ENCODE peak calls at places on chromosomes 11 and 22, in six cellular contexts. One of them, this sample, is unnamed.

GRCh38 chr11:64092119-64092760 is 56.5 kb downstream of the FLRT1 start:
- DNase-seq in IMR-90: no peak
- DNase-seq in H9: no peak
- DNase-seq in mesenchymal stem cell: no peak
- DNase-seq in mesendoderm: no peak
- DNase-seq in H1: no peak
- DNase-seq in this sample: no peak

GRCh38 chr11:44766972-44767278 is 40.2 kb downstream of the TSPAN18 start:
- DNase-seq in IMR-90: peak; percentile 34
- DNase-seq in H9: peak; percentile 24
- DNase-seq in mesenchymal stem cell: peak; percentile 94
- DNase-seq in mesendoderm: peak; percentile 67
- DNase-seq in H1: no peak
- DNase-seq in this sample: no peak

GRCh38 chr11:76735218-76735480 is 48.0 kb upstream of the TSKU start:
- DNase-seq in IMR-90: no peak
- DNase-seq in H9: no peak
- DNase-seq in mesenchymal stem cell: no peak
- DNase-seq in mesendoderm: no peak
- DNase-seq in H1: no peak
- DNase-seq in this sample: no peak

GRCh38 chr11:134862168-134862567 is 450.1 kb upstream of the B3GAT1 start:
- DNase-seq in IMR-90: no peak
- DNase-seq in H9: no peak
- DNase-seq in mesenchymal stem cell: no peak
- DNase-seq in mesendoderm: no peak
- DNase-seq in H1: no peak
- DNase-seq in this sample: no peak

GRCh38 chr11:32176223-32176811 is 85.4 kb downstream of the RCN1 start:
- DNase-seq in IMR-90: peak; percentile 76
- DNase-seq in H9: peak; percentile 87
- DNase-seq in mesenchymal stem cell: peak; percentile 80
- DNase-seq in mesendoderm: peak; percentile 91
- DNase-seq in H1: peak; percentile 59
- DNase-seq in this sample: peak; percentile 91

GRCh38 chr11:12531681-12532080 is 142.5 kb upstream of the TEAD1 start:
- DNase-seq in IMR-90: peak; percentile 72
- DNase-seq in H9: no peak
- DNase-seq in mesenchymal stem cell: no peak
- DNase-seq in mesendoderm: no peak
- DNase-seq in H1: no peak
- DNase-seq in this sample: no peak

GRCh38 chr11:99037057-99037456 is 16.3 kb downstream of the CNTN5 start:
- DNase-seq in IMR-90: no peak
- DNase-seq in H9: no peak
- DNase-seq in mesenchymal stem cell: no peak
- DNase-seq in mesendoderm: no peak
- DNase-seq in H1: no peak
- DNase-seq in this sample: no peak

GRCh38 chr11:74465291-74465708 is 2.0 kb downstream of the KCNE3 start:
- DNase-seq in IMR-90: no peak
- DNase-seq in H9: no peak
- DNase-seq in mesenchymal stem cell: no peak
- DNase-seq in mesendoderm: no peak
- DNase-seq in H1: no peak
- DNase-seq in this sample: no peak

GRCh38 chr11:95364324-95365295 is 133.6 kb upstream of the SESN3 start:
- DNase-seq in IMR-90: no peak
- DNase-seq in H9: no peak
- DNase-seq in mesenchymal stem cell: peak; percentile 31
- DNase-seq in mesendoderm: no peak
- DNase-seq in H1: no peak
- DNase-seq in this sample: no peak

GRCh38 chr11:75087319-75088055 is 9.2 kb downstream of the OR2AT4 start:
- DNase-seq in IMR-90: no peak
- DNase-seq in H9: no peak
- DNase-seq in mesenchymal stem cell: peak; percentile 48
- DNase-seq in mesendoderm: no peak
- DNase-seq in H1: no peak
- DNase-seq in this sample: no peak

GRCh38 chr11:97614571-97614970 is 1224.8 kb downstream of the JRKL start:
- DNase-seq in IMR-90: peak; percentile 1
- DNase-seq in H9: no peak
- DNase-seq in mesenchymal stem cell: peak; percentile 22
- DNase-seq in mesendoderm: no peak
- DNase-seq in H1: no peak
- DNase-seq in this sample: no peak

GRCh38 chr11:416757-417621 is 2.2 kb upstream of the SIGIRR start:
- DNase-seq in IMR-90: no peak
- DNase-seq in H9: peak; percentile 89
- DNase-seq in mesenchymal stem cell: peak; percentile 49
- DNase-seq in mesendoderm: peak; percentile 34
- DNase-seq in H1: peak; percentile 50
- DNase-seq in this sample: no peak

GRCh38 chr11:67407700-67408163 is 3.8 kb downstream of the TBC1D10C start:
- DNase-seq in IMR-90: no peak
- DNase-seq in H9: no peak
- DNase-seq in mesenchymal stem cell: no peak
- DNase-seq in mesendoderm: no peak
- DNase-seq in H1: no peak
- DNase-seq in this sample: no peak

GRCh38 chr11:125091877-125092664 is 19.4 kb downstream of the TMEM218 start:
- DNase-seq in IMR-90: no peak
- DNase-seq in H9: no peak
- DNase-seq in mesenchymal stem cell: no peak
- DNase-seq in mesendoderm: no peak
- DNase-seq in H1: no peak
- DNase-seq in this sample: no peak

GRCh38 chr11:81987829-81988472 is 745.7 kb downstream of the FAM181B start:
- DNase-seq in IMR-90: no peak
- DNase-seq in H9: no peak
- DNase-seq in mesenchymal stem cell: peak; percentile 25
- DNase-seq in mesendoderm: no peak
- DNase-seq in H1: no peak
- DNase-seq in this sample: no peak

GRCh38 chr11:104525416-104525815 is 361.5 kb upstream of the PDGFD start:
- DNase-seq in IMR-90: no peak
- DNase-seq in H9: no peak
- DNase-seq in mesenchymal stem cell: no peak
- DNase-seq in mesendoderm: no peak
- DNase-seq in H1: no peak
- DNase-seq in this sample: no peak

GRCh38 chr11:12274558-12275197 is 102.7 kb upstream of the PARVA start:
- DNase-seq in IMR-90: peak; percentile 73
- DNase-seq in H9: peak; percentile 12
- DNase-seq in mesenchymal stem cell: no peak
- DNase-seq in mesendoderm: no peak
- DNase-seq in H1: no peak
- DNase-seq in this sample: no peak

GRCh38 chr11:13210424-13210823 is 67.2 kb upstream of the BMAL1 start:
- DNase-seq in IMR-90: peak; percentile 84
- DNase-seq in H9: peak; percentile 79
- DNase-seq in mesenchymal stem cell: peak; percentile 76
- DNase-seq in mesendoderm: peak; percentile 87
- DNase-seq in H1: peak; percentile 53
- DNase-seq in this sample: peak; percentile 59

GRCh38 chr11:119774180-119774763 is 45.3 kb upstream of the NECTIN1 start:
- DNase-seq in IMR-90: peak; percentile 13
- DNase-seq in H9: peak; percentile 52
- DNase-seq in mesenchymal stem cell: peak; percentile 41
- DNase-seq in mesendoderm: peak; percentile 72
- DNase-seq in H1: no peak
- DNase-seq in this sample: peak; percentile 68

GRCh38 chr22:49971232-49972162 is 10.9 kb downstream of the PIM3 start:
- DNase-seq in IMR-90: no peak
- DNase-seq in H9: peak; percentile 47
- DNase-seq in mesenchymal stem cell: no peak
- DNase-seq in mesendoderm: no peak
- DNase-seq in H1: no peak
- DNase-seq in this sample: no peak

GRCh38 chr11:1928891-1929541 is 9.5 kb downstream of the TNNT3 start:
- DNase-seq in IMR-90: no peak
- DNase-seq in H9: no peak
- DNase-seq in mesenchymal stem cell: no peak
- DNase-seq in mesendoderm: no peak
- DNase-seq in H1: no peak
- DNase-seq in this sample: no peak

GRCh38 chr22:23137468-23137867 is 4.3 kb downstream of the RSPH14 start:
- DNase-seq in IMR-90: no peak
- DNase-seq in H9: no peak
- DNase-seq in mesenchymal stem cell: no peak
- DNase-seq in mesendoderm: no peak
- DNase-seq in H1: no peak
- DNase-seq in this sample: no peak

GRCh38 chr22:36687516-36687915 is 16.0 kb downstream of the CACNG2 start:
- DNase-seq in IMR-90: no peak
- DNase-seq in H9: no peak
- DNase-seq in mesenchymal stem cell: no peak
- DNase-seq in mesendoderm: peak; percentile 18
- DNase-seq in H1: no peak
- DNase-seq in this sample: no peak

DNA sequence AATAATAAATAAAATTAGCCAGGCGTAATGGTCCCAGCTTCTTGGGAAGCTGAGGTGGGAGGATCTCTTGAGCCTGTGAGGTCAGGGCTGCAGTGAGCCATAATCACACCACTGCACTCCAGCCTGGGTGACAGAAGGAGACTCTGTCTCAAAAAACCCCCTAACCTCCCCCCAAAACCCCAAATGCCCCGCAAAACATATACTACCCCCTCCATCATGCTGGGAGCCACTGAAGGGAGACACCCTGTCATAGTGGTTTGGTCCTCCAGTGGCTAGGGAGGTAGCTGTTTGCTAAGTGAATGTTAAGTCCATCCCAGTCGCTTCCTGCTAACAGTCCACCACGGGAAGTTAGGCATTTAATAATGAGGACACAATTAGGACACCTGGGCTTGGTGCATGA is 125.0 kb downstream of the ABTB2 start:
- DNase-seq in IMR-90: no peak
- DNase-seq in H9: no peak
- DNase-seq in mesenchymal stem cell: no peak
- DNase-seq in mesendoderm: no peak
- DNase-seq in H1: no peak
- DNase-seq in this sample: no peak
- H2BK15ac ChIP-seq in IMR-90: no peak overlapping the region
- H2BK15ac ChIP-seq in H9: no peak overlapping the region
- H2BK15ac ChIP-seq in mesenchymal stem cell: no peak overlapping the region
- H2BK15ac ChIP-seq in mesendoderm: no peak overlapping the region
- H2BK15ac ChIP-seq in H1: no peak overlapping the region
- H2BK15ac ChIP-seq in this sample: no peak overlapping the region

GRCh38 chr11:83367745-83368144 is 81.6 kb upstream of the CCDC90B start:
- DNase-seq in IMR-90: no peak
- DNase-seq in H9: peak; percentile 40
- DNase-seq in mesenchymal stem cell: no peak
- DNase-seq in mesendoderm: peak; percentile 46
- DNase-seq in H1: no peak
- DNase-seq in this sample: no peak
- H2BK15ac ChIP-seq in IMR-90: no peak overlapping the region
- H2BK15ac ChIP-seq in H9: no peak overlapping the region
- H2BK15ac ChIP-seq in mesenchymal stem cell: no peak overlapping the region
- H2BK15ac ChIP-seq in mesendoderm: no peak overlapping the region
- H2BK15ac ChIP-seq in H1: no peak overlapping the region
- H2BK15ac ChIP-seq in this sample: no peak overlapping the region

GRCh38 chr22:28232231-28232630 is 313.2 kb upstream of the PITPNB start:
- DNase-seq in IMR-90: no peak
- DNase-seq in H9: no peak
- DNase-seq in mesenchymal stem cell: no peak
- DNase-seq in mesendoderm: peak; percentile 64
- DNase-seq in H1: no peak
- DNase-seq in this sample: no peak

GRCh38 chr22:28231423-28231822 is 312.4 kb upstream of the PITPNB start:
- DNase-seq in IMR-90: peak; percentile 52
- DNase-seq in H9: no peak
- DNase-seq in mesenchymal stem cell: peak; percentile 65
- DNase-seq in mesendoderm: peak; percentile 93
- DNase-seq in H1: no peak
- DNase-seq in this sample: peak; percentile 33

GRCh38 chr22:28230682-28231081 is 311.6 kb upstream of the PITPNB start:
- DNase-seq in IMR-90: peak; percentile 18
- DNase-seq in H9: no peak
- DNase-seq in mesenchymal stem cell: no peak
- DNase-seq in mesendoderm: no peak
- DNase-seq in H1: no peak
- DNase-seq in this sample: no peak

DNA sequence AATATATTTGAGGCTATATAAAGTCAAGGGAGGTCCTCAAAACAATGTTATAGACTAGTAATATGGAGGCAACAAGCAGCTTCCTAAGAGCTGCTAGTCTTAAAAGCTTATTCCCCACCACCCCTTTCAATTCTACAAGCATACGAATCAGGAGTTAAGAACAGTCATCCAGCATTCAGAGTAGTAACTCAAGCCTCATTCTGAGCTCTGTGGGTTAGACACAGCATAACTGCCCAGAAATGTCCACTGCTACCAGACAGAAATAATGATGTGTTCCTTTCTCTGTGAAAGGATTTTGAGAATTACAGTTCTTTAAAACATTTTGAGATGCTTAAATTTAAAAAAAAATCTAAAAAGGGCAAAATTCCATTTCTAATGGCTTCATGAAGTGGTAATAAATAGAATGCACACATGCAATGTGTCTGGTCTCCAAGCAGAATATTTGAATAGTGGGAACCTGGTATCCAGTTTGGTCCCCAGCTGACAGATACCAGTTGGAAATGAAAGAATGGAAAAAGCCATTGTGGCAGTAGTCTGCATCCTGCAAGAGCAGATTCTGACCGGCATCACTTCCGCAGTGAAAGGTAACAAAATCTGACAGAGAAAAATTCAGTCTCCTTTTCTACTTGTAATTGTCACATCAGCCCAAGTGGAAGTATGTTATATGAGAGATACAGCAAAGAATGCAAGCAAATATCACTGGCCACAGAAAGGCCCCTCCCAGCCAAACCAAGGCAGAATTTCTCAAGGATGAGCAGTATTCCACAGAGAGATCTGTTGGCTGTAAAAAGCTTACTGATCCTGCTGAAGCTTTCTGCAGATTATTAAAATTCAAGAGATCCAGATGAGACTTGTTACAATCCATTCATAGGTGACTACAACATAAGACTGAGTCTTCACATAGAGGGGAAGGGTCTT is 310.8 kb upstream of the PITPNB start:
- DNase-seq in IMR-90: peak; percentile 62
- DNase-seq in H9: no peak
- DNase-seq in mesenchymal stem cell: peak; percentile 38
- DNase-seq in mesendoderm: no peak
- DNase-seq in H1: no peak
- DNase-seq in this sample: no peak
- H2BK15ac ChIP-seq in IMR-90: peak overlapping the region; percentile 11
- H2BK15ac ChIP-seq in H9: no peak overlapping the region
- H2BK15ac ChIP-seq in mesenchymal stem cell: no peak overlapping the region
- H2BK15ac ChIP-seq in mesendoderm: no peak overlapping the region
- H2BK15ac ChIP-seq in H1: no peak overlapping the region
- H2BK15ac ChIP-seq in this sample: no peak overlapping the region

GRCh38 chr22:34951212-34951611 is 114.7 kb upstream of the ISX start:
- DNase-seq in IMR-90: no peak
- DNase-seq in H9: no peak
- DNase-seq in mesenchymal stem cell: no peak
- DNase-seq in mesendoderm: no peak
- DNase-seq in H1: no peak
- DNase-seq in this sample: no peak

GRCh38 chr22:34946339-34946985 is 119.5 kb upstream of the ISX start:
- DNase-seq in IMR-90: no peak
- DNase-seq in H9: no peak
- DNase-seq in mesenchymal stem cell: no peak
- DNase-seq in mesendoderm: no peak
- DNase-seq in H1: no peak
- DNase-seq in this sample: no peak

GRCh38 chr22:34950480-34950879 is 115.5 kb upstream of the ISX start:
- DNase-seq in IMR-90: no peak
- DNase-seq in H9: peak; percentile 52
- DNase-seq in mesenchymal stem cell: no peak
- DNase-seq in mesendoderm: peak; percentile 73
- DNase-seq in H1: no peak
- DNase-seq in this sample: no peak
- H2BK15ac ChIP-seq in IMR-90: no peak overlapping the region
- H2BK15ac ChIP-seq in H9: no peak overlapping the region
- H2BK15ac ChIP-seq in mesenchymal stem cell: no peak overlapping the region
- H2BK15ac ChIP-seq in mesendoderm: no peak overlapping the region
- H2BK15ac ChIP-seq in H1: no peak overlapping the region
- H2BK15ac ChIP-seq in this sample: no peak overlapping the region

This sample was measured in neuronal stem cell.